ENCODE peak calls at places on chromosomes 12 and 14, in ten cellular contexts. One of them, this sample, is unnamed.

GRCh38 chr12:83763425-83763824 is 1076.7 kb downstream of the TMTC2 start:
- ATAC-seq in lower lobe of right lung: no peak
- ATAC-seq in left cardiac atrium: no peak
- ATAC-seq in T-helper 17 cell: no peak
- ATAC-seq in CD8-positive, alpha-beta T cell: no peak
- ATAC-seq in heart left ventricle: no peak
- ATAC-seq in natural killer cell: no peak
- ATAC-seq in CD4-positive, alpha-beta T cell: no peak
- ATAC-seq in body of pancreas: no peak
- ATAC-seq in activated B cell treated with CpG ODN at 0.5 μM for 24 hours: no peak
- ATAC-seq in this sample: no peak

GRCh38 chr12:51887476-51888315 is at the start of gene ANKRD33:
- ATAC-seq in left cardiac atrium: peak
- ATAC-seq in T-helper 17 cell: no peak
- ATAC-seq in natural killer cell: peak
- ATAC-seq in activated B cell treated with CpG ODN at 0.5 μM for 24 hours: no peak
- ATAC-seq in lower lobe of right lung: peak
- ATAC-seq in heart left ventricle: no peak
- ATAC-seq in CD8-positive, alpha-beta T cell: no peak
- ATAC-seq in body of pancreas: peak
- ATAC-seq in CD4-positive, alpha-beta T cell: no peak
- ATAC-seq in this sample: no peak

GRCh38 chr14:29089849-29090248 is 323.3 kb downstream of the FOXG1 start:
- ATAC-seq in left cardiac atrium: no peak
- ATAC-seq in T-helper 17 cell: no peak
- ATAC-seq in natural killer cell: no peak
- ATAC-seq in lower lobe of right lung: no peak
- ATAC-seq in CD8-positive, alpha-beta T cell: no peak
- ATAC-seq in body of pancreas: no peak
- ATAC-seq in heart left ventricle: no peak
- ATAC-seq in activated B cell treated with CpG ODN at 0.5 μM for 24 hours: no peak
- ATAC-seq in CD4-positive, alpha-beta T cell: no peak
- ATAC-seq in this sample: no peak

GRCh38 chr14:89427426-89428162 is 10.6 kb upstream of the FOXN3 start:
- ATAC-seq in T-helper 17 cell: no peak
- ATAC-seq in lower lobe of right lung: no peak
- ATAC-seq in body of pancreas: no peak
- ATAC-seq in left cardiac atrium: peak
- ATAC-seq in CD8-positive, alpha-beta T cell: no peak
- ATAC-seq in natural killer cell: no peak
- ATAC-seq in heart left ventricle: peak
- ATAC-seq in activated B cell treated with CpG ODN at 0.5 μM for 24 hours: no peak
- ATAC-seq in CD4-positive, alpha-beta T cell: no peak
- ATAC-seq in this sample: no peak

GRCh38 chr12:3177778-3178435 is 100.7 kb downstream of the TSPAN9 start:
- ATAC-seq in CD4-positive, alpha-beta T cell: no peak
- ATAC-seq in lower lobe of right lung: no peak
- ATAC-seq in body of pancreas: no peak
- ATAC-seq in CD8-positive, alpha-beta T cell: no peak
- ATAC-seq in T-helper 17 cell: no peak
- ATAC-seq in activated B cell treated with CpG ODN at 0.5 μM for 24 hours: peak
- ATAC-seq in natural killer cell: no peak
- ATAC-seq in heart left ventricle: no peak
- ATAC-seq in left cardiac atrium: no peak
- ATAC-seq in this sample: peak

GRCh38 chr12:115611477-115611876 is 666.0 kb downstream of the MED13L start:
- ATAC-seq in heart left ventricle: peak
- ATAC-seq in left cardiac atrium: peak
- ATAC-seq in natural killer cell: no peak
- ATAC-seq in lower lobe of right lung: no peak
- ATAC-seq in activated B cell treated with CpG ODN at 0.5 μM for 24 hours: no peak
- ATAC-seq in CD8-positive, alpha-beta T cell: no peak
- ATAC-seq in T-helper 17 cell: no peak
- ATAC-seq in CD4-positive, alpha-beta T cell: no peak
- ATAC-seq in body of pancreas: no peak
- ATAC-seq in this sample: no peak

GRCh38 chr12:111635524-111635923 is 36.4 kb upstream of the ATXN2 start:
- ATAC-seq in left cardiac atrium: peak
- ATAC-seq in CD4-positive, alpha-beta T cell: no peak
- ATAC-seq in body of pancreas: no peak
- ATAC-seq in lower lobe of right lung: no peak
- ATAC-seq in heart left ventricle: peak
- ATAC-seq in T-helper 17 cell: no peak
- ATAC-seq in natural killer cell: peak
- ATAC-seq in activated B cell treated with CpG ODN at 0.5 μM for 24 hours: no peak
- ATAC-seq in CD8-positive, alpha-beta T cell: no peak
- ATAC-seq in this sample: peak

GRCh38 chr14:24234095-24235020 is 1.6 kb downstream of the GMPR2 start:
- ATAC-seq in body of pancreas: no peak
- ATAC-seq in natural killer cell: no peak
- ATAC-seq in heart left ventricle: no peak
- ATAC-seq in activated B cell treated with CpG ODN at 0.5 μM for 24 hours: no peak
- ATAC-seq in left cardiac atrium: no peak
- ATAC-seq in lower lobe of right lung: no peak
- ATAC-seq in CD4-positive, alpha-beta T cell: no peak
- ATAC-seq in CD8-positive, alpha-beta T cell: no peak
- ATAC-seq in T-helper 17 cell: no peak
- ATAC-seq in this sample: no peak

GRCh38 chr14:32102152-32102787 is 25.2 kb downstream of the ARHGAP5 start:
- ATAC-seq in CD8-positive, alpha-beta T cell: peak
- ATAC-seq in CD4-positive, alpha-beta T cell: peak
- ATAC-seq in heart left ventricle: no peak
- ATAC-seq in body of pancreas: no peak
- ATAC-seq in left cardiac atrium: no peak
- ATAC-seq in T-helper 17 cell: peak
- ATAC-seq in lower lobe of right lung: no peak
- ATAC-seq in natural killer cell: peak
- ATAC-seq in activated B cell treated with CpG ODN at 0.5 μM for 24 hours: peak
- ATAC-seq in this sample: peak